ENCODE peak calls at places on chromosomes 2 and 18, in five cellular contexts. O, J, Q, M and L are unnamed samples.

GRCh38 chr2:171652411-171652775 is 34.9 kb upstream of the DYNC1I2 start:
- DNase-seq in J (no peak), M (no peak), O (peak), Q (peak), L (no peak)

GRCh38 chr2:179049546-179050311 is at the start of gene CCDC141:
- DNase-seq in Q (no peak), J (no peak), M (peak), O (peak), L (no peak)

GRCh38 chr2:4763009-4763408 is 929.2 kb upstream of the SOX11 start:
- DNase-seq in Q (no peak), O (no peak), M (no peak), J (no peak), L (peak)

GRCh38 chr2:241935314-241935713 is 65.8 kb downstream of the RTP5 start:
- DNase-seq in O (no peak), J (no peak), Q (peak), M (no peak), L (no peak)

GRCh38 chr18:3652380-3653262 is 202.6 kb downstream of the TGIF1 start:
- DNase-seq in O (no peak), M (no peak), Q (peak), J (no peak), L (peak)

GRCh38 chr2:59770651-59771050 is 782.8 kb downstream of the BCL11A start:
- DNase-seq in O (no peak), J (no peak), M (no peak), Q (no peak), L (no peak)

GRCh38 chr2:219111375-219112069 is 49.1 kb downstream of the NHEJ1 start:
- DNase-seq in Q (no peak), O (no peak), M (no peak), J (no peak), L (no peak)

GRCh38 chr2:20185176-20186022 is 39.5 kb downstream of the SDC1 start:
- DNase-seq in M (no peak), Q (no peak), O (no peak), J (peak), L (peak)

GRCh38 chr2:152648336-152648735 is 68.9 kb downstream of the PRPF40A start:
- DNase-seq in M (no peak), J (no peak), O (no peak), Q (peak), L (no peak)

GRCh38 chr2:45685299-45685698 is 33.8 kb downstream of the PRKCE start:
- DNase-seq in J (no peak), Q (no peak), O (no peak), M (no peak), L (no peak)

GRCh38 chr2:33247325-33247724 is 229.1 kb upstream of the RASGRP3 start:
- DNase-seq in M (no peak), Q (no peak), O (no peak), J (no peak), L (no peak)

GRCh38 chr2:222572264-222572721 is 83.6 kb downstream of the FARSB start:
- DNase-seq in Q (no peak), O (no peak), M (no peak), J (no peak), L (no peak)

GRCh38 chr2:30267161-30267568 is 35.8 kb downstream of the LBH start:
- DNase-seq in Q (no peak), M (peak), O (no peak), J (no peak), L (no peak)

GRCh38 chr2:148918554-148918953 is 43.5 kb downstream of the KIF5C start:
- DNase-seq in M (no peak), J (no peak), Q (no peak), O (no peak), L (no peak)

GRCh38 chr18:75269140-75269676 is 58.6 kb downstream of the TSHZ1 start:
- DNase-seq in J (no peak), Q (no peak), M (no peak), O (no peak), L (no peak)

GRCh38 chr18:3889803-3890202 is 439.8 kb downstream of the TGIF1 start:
- DNase-seq in M (no peak), J (no peak), Q (peak), O (no peak), L (peak)

GRCh38 chr2:157359628-157360027 is 34.0 kb upstream of the ERMN start:
- DNase-seq in O (no peak), Q (no peak), J (no peak), M (no peak), L (no peak)

GRCh38 chr2:215301994-215302393 is 9.9 kb upstream of the ATIC start:
- DNase-seq in O (no peak), M (no peak), J (no peak), Q (no peak), L (no peak)

GRCh38 chr2:57720728-57721627 is 325.6 kb upstream of the VRK2 start:
- DNase-seq in J (no peak), M (peak), Q (peak), O (peak), L (peak)

GRCh38 chr2:119106301-119106897 is 52.2 kb downstream of the C1QL2 start:
- DNase-seq in O (peak), J (no peak), M (no peak), Q (peak), L (peak)

DNA sequence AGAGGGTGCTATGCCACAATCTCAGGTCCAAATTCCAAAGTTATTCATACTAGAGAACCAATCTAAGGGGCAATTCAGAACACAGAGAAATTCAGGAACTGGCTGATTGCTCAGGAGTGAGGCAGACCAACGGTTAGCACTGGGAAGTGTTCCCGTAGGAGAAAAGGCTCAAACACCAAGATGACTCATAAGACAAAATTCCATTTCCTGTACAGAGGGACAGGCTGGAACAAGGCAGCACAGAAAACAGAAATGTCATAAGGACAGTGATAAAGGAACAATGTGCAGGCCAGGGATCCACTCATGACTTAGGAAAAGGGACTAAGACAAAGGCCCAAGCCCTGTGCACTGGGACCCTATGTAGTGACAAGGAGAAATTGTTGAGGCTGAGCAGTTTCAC is 54.2 kb downstream of the PDE1A start:
- DNase-seq in O (no peak), Q (peak), M (no peak), J (no peak), L (peak)
- H3K4me3 ChIP-seq in O (no peak), Q (no peak), M (no peak), J (no peak), L (no peak)

GRCh38 chr18:55475916-55476315 is 112.1 kb downstream of the TCF4 start:
- DNase-seq in M (no peak), J (no peak), Q (peak), O (no peak), L (no peak)

GRCh38 chr18:55478301-55478660 is 109.7 kb downstream of the TCF4 start:
- DNase-seq in Q (peak), M (no peak), O (no peak), J (no peak), L (no peak)

GRCh38 chr18:55479656-55480420 is 108.2 kb downstream of the TCF4 start:
- DNase-seq in Q (no peak), M (no peak), J (no peak), O (no peak), L (no peak)

GRCh38 chr18:55475467-55475866 is 112.5 kb downstream of the TCF4 start:
- DNase-seq in O (no peak), Q (no peak), J (no peak), M (no peak), L (no peak)

GRCh38 chr18:55477537-55478300 is 110.3 kb downstream of the TCF4 start:
- DNase-seq in O (peak), J (peak), M (no peak), Q (peak), L (peak)
- TF ChIP-seq CTCF in O (peak), J (peak), M (no peak), Q (peak), L (no peak)

GRCh38 chr2:159715451-159715850 is 3.1 kb downstream of the MARCHF7 start:
- DNase-seq in O (no peak), M (no peak), J (no peak), Q (no peak), L (no peak)

GRCh38 chr2:159713691-159714585 is 1.6 kb downstream of the MARCHF7 start:
- DNase-seq in O (no peak), M (no peak), Q (peak), J (no peak), L (no peak)

GRCh38 chr2:159712929-159713575 is 746 bp downstream of the MARCHF7 start:
- DNase-seq in O (peak), M (no peak), J (no peak), Q (peak), L (no peak)

GRCh38 chr2:159712194-159712928 is at the start of gene MARCHF7:
- DNase-seq in Q (peak), O (peak), J (peak), M (peak), L (peak)

GRCh38 chr2:159714586-159714930 is 2.3 kb downstream of the MARCHF7 start:
- DNase-seq in M (no peak), Q (no peak), J (no peak), O (no peak), L (no peak)
- H3K4me3 ChIP-seq in M (no peak), Q (peak), J (peak), O (peak), L (peak)

GRCh38 chr2:202883987-202884675 is 12.6 kb upstream of the ICA1L start:
- DNase-seq in O (no peak), M (no peak), J (no peak), Q (peak), L (no peak)
- TF ChIP-seq CTCF in O (no peak), M (no peak), J (no peak), Q (peak), L (no peak)

GRCh38 chr2:176106636-176107539 is at the start of gene HOXD11:
- DNase-seq in M (no peak), Q (no peak), O (no peak), J (no peak), L (no peak)
- H3K4me3 ChIP-seq in M (peak), Q (peak), O (no peak), J (peak), L (no peak)

GRCh38 chr2:217994776-217995274 is 8.0 kb downstream of the TNS1 start:
- DNase-seq in Q (peak), J (no peak), O (no peak), M (no peak), L (no peak)

GRCh38 chr2:217993055-217993645 is 9.6 kb downstream of the TNS1 start:
- DNase-seq in M (no peak), O (no peak), Q (peak), J (no peak), L (no peak)

GRCh38 chr2:217992061-217992460 is 10.7 kb downstream of the TNS1 start:
- DNase-seq in M (no peak), O (no peak), J (no peak), Q (no peak), L (no peak)

GRCh38 chr2:217995741-217996141 is 7.1 kb downstream of the TNS1 start:
- DNase-seq in J (peak), M (no peak), Q (peak), O (no peak), L (no peak)

DNA sequence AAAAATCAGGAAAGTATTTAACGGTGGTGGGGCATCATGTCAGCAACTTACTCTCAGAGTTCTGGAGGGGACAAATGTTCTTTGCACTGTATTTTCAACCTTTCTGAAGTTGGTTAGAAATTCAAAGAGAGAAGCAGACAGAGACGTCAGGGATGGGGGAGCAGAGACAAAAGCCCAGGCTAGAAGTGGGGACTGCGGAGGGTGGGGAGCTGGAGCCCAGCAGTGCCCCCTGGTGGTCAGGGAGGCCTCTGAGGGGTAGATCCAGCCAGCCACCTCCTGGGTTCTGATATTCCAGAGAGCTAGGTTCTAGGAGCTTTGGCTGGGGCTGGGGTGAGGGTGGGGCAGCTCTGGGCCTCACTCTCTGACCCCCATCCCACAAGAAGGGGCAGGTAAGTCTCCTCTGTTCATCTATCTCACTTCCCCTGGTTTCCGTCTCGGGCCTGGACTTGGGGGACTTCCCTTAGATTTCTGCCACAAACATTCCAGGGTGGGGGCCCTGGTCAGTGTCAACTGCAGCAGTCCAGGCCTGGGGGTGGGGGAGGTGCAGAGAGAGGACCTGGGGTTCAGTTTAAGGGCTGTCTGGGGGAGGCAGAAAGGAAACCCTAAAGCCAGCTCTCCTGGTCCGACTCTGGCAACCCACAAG is 8.9 kb downstream of the TNS1 start:
- DNase-seq in J (peak), M (no peak), O (peak), Q (no peak), L (no peak)
- TF ChIP-seq CTCF in J (peak), M (peak), O (peak), Q (peak), L (peak)

DNA sequence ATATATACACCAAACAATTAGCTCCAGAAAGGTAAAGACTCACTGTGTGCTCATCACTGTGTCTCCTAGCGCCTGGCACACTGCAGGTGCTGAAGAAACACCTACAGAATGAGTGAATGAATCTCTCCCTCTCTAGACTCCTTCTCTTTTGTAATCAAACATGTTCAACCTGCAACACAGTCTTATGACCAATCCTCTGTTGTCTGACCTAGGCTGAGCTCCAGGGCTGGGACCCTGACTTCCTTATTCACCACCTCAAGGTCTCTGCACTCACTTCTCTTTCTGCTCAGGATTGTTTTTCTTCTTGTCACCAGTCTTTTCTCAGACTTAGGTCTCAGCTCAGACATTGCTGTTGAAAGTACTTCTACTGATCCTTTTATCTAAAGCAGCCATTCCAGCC is 9.8 kb downstream of the CKAP2L start:
- DNase-seq in Q (no peak), J (no peak), M (no peak), O (no peak), L (no peak)
- H3K4me3 ChIP-seq in Q (no peak), J (no peak), M (no peak), O (no peak), L (no peak)

DNA sequence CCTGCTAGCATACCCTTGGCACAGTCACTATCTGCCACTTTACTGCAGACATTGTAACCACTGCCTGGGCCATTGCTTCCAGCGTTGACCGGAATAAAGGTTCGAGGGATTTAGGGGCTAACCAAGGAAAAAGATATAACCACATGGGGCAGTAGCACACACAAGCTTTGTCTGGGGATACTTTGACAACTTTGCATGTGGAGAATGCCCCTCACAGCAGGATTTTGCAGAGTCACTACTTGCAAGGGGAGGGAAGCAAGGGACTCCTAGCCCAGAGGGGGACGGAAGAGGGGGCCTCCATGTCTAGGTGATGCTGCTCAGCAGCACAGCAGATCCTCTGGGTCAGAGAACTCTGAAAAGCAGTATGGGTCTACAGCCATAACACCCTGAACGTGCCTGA is 138.7 kb downstream of the SPP2 start:
- DNase-seq in Q (no peak), O (no peak), M (no peak), J (no peak), L (no peak)
- TF ChIP-seq CTCF in Q (no peak), O (no peak), M (no peak), J (no peak), L (no peak)